ENCODE peak calls at places on chromosome 1, in five cellular contexts. A, I, K, V and R are unnamed samples.

GRCh38 chr1:43704838-43705237 is 2.5 kb upstream of the ST3GAL3 start:
- DNase-seq in A (no peak), I (no peak), K (peak; percentile 71), V (no peak), R (no peak)

GRCh38 chr1:1893291-1893985 is 2.6 kb upstream of the GNB1 start:
- DNase-seq in A (no peak), I (no peak), K (no peak), V (no peak), R (no peak)

GRCh38 chr1:181136738-181137122 is 48.2 kb downstream of the IER5 start:
- DNase-seq in A (no peak), I (no peak), K (no peak), V (no peak), R (no peak)

GRCh38 chr1:199512037-199512710 is 515.3 kb upstream of the NR5A2 start:
- DNase-seq in A (no peak), I (no peak), K (no peak), V (no peak), R (no peak)

GRCh38 chr1:61301824-61302652 is 219.7 kb downstream of the NFIA start:
- DNase-seq in A (no peak), I (peak; percentile 35), K (peak; percentile 88), V (no peak), R (no peak)

GRCh38 chr1:188128761-188129160 is 1300.0 kb downstream of the PLA2G4A start:
- DNase-seq in A (no peak), I (no peak), K (no peak), V (peak; percentile 3), R (peak; percentile 4)

GRCh38 chr1:58907398-58907797 is 123.6 kb upstream of the JUN start:
- DNase-seq in A (no peak), I (no peak), K (no peak), V (no peak), R (no peak)

GRCh38 chr1:226644541-226645176 is 94.4 kb downstream of the ITPKB start:
- DNase-seq in A (no peak), I (no peak), K (no peak), V (no peak), R (no peak)

GRCh38 chr1:227884370-227885134 is 63.2 kb downstream of the WNT9A start:
- DNase-seq in A (no peak), I (no peak), K (no peak), V (no peak), R (peak; percentile 17)

GRCh38 chr1:207021139-207021861 is 11.3 kb downstream of the C1orf116 start:
- DNase-seq in A (no peak), I (no peak), K (peak; percentile 63), V (no peak), R (no peak)

GRCh38 chr1:201288007-201288406 is 4.7 kb downstream of the PKP1 start:
- DNase-seq in A (no peak), I (no peak), K (no peak), V (no peak), R (no peak)

GRCh38 chr1:176033474-176033873 is 173.6 kb downstream of the COP1 start:
- DNase-seq in A (no peak), I (no peak), K (peak; percentile 12), V (no peak), R (no peak)

DNA sequence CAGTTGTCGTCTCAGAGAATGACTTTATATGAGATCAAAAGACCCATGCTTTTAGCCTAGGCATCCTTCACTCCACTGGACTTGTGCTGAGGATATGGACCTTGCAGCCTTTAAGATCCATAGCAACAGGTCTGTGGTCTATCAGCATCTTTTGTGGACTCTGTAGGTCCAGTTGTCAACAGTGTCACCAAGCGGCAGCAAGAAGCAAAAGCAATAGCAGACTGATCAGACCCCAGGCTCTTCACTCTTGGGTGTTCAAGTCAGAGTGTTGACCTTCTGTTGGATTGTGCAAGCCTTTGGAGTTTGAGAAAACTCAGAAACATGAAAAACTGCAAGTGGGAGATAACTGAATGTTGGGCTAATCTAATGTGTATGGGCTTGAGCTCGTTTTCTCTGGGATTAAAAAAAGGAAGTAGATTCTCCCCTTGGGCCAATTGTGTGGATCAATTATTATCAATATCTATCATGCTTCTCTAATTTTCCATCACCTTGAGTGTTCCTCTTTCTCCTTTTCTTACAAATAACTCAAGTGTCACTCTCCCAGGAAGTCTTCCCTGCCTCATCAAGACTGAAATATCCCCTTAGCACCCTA is 144.2 kb downstream of the LYPLAL1 start:
- DNase-seq in A (no peak), I (no peak), K (no peak), V (no peak), R (peak; percentile 8)
- TF ChIP-seq CTCF in A (peak; percentile 45), I (peak; percentile 31), K (peak; percentile 12), V (no peak), R (peak; percentile 69)

DNA sequence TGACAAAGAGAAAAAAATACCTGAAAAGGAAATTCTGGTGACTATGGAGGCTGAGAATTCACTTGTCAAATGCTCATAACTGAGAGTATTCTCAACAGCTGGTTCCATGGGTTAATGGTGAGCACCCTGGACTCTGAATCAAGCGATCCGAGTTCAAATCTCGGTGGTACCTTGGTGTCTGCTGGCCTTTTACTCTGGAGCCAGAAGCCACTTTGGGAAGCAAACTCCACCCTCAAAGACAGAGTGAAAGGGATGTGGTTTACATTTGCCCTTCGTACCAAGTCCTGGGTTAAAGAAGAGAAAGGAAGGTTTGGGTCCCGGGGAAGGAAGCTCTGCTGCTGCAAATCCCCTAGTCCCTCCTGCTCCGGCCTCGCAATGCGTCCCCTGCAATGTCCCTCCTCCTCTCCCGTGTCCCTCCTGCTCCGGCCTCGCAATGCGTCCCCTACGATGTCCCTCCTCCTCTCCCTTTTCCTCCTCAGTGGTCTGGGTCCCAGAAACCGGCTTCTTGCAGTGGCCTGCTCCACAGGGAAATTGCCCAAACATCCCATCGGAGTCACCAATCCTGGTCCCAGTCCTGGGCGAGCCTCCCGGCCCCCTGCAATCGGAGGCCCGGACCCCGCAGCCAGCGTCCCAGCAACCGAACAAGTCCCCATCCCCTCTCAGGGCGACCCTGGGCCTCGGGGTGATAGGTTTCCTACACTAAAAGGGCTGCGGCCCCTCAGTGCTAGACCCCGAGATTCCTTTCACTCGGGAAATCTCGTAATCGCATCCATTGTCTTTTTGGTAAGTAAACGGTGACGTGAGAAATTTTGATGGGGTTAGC is 129.4 kb downstream of the PPIAL4G start:
- DNase-seq in A (no peak), I (no peak), K (peak; percentile 85), V (peak; percentile 26), R (no peak)
- TF ChIP-seq CTCF in A (no peak), I (no peak), K (no peak), V (no peak), R (no peak)

GRCh38 chr1:155001438-155001687 is 1.2 kb upstream of the ZBTB7B start:
- DNase-seq in A (no peak), I (no peak), K (no peak), V (no peak), R (no peak)

GRCh38 chr1:155003227-155003765 is 694 bp downstream of the ZBTB7B start:
- DNase-seq in A (no peak), I (no peak), K (no peak), V (peak; percentile 20), R (no peak)

GRCh38 chr1:155000725-155001437 is 1.7 kb upstream of the ZBTB7B start:
- DNase-seq in A (peak; percentile 98), I (peak; percentile 46), K (peak; percentile 86), V (peak; percentile 90), R (peak; percentile 90)

GRCh38 chr1:155002479-155003226 is at the start of gene ZBTB7B:
- DNase-seq in A (no peak), I (no peak), K (no peak), V (peak; percentile 81), R (peak; percentile 84)

GRCh38 chr1:155001688-155002474 is 721 bp upstream of the ZBTB7B start:
- DNase-seq in A (peak; percentile 99), I (peak; percentile 91), K (peak; percentile 98), V (peak; percentile 99), R (peak; percentile 99)
- TF ChIP-seq CTCF in A (peak; percentile 48), I (peak; percentile 52), K (peak; percentile 61), V (peak; percentile 47), R (peak; percentile 51)

GRCh38 chr1:162357681-162358266 is 18.9 kb downstream of the SPATA46 start:
- DNase-seq in A (no peak), I (peak; percentile 16), K (peak; percentile 60), V (peak; percentile 60), R (no peak)
- TF ChIP-seq CTCF in A (peak; percentile 62), I (peak; percentile 51), K (peak; percentile 58), V (peak; percentile 42), R (peak; percentile 45)

DNA sequence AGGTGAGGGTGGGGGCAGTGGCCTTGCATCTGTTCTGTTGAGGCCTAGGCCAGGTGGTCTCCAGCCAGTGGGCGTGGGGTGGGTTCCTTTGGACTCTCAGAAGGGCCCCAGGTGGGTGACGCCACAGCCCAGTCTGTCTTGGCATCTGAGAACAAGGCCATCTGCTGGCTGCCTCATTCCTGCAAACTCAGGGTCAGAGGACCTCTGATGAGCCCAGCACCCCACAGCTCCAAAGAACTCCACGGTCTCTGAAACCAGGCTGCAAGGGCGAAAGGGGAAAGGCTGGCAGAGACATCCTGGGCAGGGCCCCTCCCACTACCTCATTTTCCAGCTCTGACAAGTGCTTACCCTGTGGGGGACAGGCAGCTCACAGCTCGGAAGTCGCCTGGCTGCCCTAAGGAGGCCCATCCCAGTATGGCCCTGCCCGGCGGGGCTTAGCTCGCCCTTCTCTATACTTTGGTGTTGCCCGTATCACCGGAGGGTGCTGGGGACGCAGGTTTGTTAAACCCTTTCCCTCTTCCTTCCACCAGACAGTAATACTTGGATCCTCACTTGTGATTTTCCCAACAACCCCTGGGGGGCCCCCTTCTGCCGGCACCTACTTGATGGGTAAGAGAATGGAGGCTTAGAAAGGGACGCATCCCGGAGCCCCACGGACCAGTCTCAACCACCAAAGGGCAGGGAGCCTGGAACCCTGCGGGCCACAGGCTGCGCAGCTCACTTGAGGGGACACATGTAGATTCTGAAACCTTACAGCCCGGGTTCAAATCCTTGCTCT is 10.9 kb upstream of the EDN2 start:
- DNase-seq in A (no peak), I (no peak), K (no peak), V (no peak), R (no peak)
- TF ChIP-seq CTCF in A (peak; percentile 23), I (peak; percentile 27), K (peak; percentile 9), V (no peak), R (peak; percentile 31)

GRCh38 chr1:178356299-178356698 is 140.5 kb downstream of the CLEC20A start:
- DNase-seq in A (no peak), I (no peak), K (no peak), V (no peak), R (no peak)
- TF ChIP-seq CTCF in A (no peak), I (no peak), K (no peak), V (no peak), R (no peak)

GRCh38 chr1:169485427-169486280 is at the start of gene SLC19A2:
- DNase-seq in A (peak; percentile 90), I (peak; percentile 94), K (peak; percentile 99), V (peak; percentile 97), R (peak; percentile 98)
- TF ChIP-seq CTCF in A (peak; percentile 38), I (peak; percentile 23), K (peak; percentile 44), V (peak; percentile 17), R (peak; percentile 20)